ENCODE peak calls at places on chromosomes 5 and 9, in nine cellular contexts. M, H, U, C, S, E, N, L and B are unnamed samples.

GRCh38 chr9:35748239-35748857 is 680 bp downstream of the GBA2 start:
- DNase-seq in L (no peak), C (no peak), H (no peak), N (no peak), M (no peak), E (no peak), U (no peak), S (no peak), B (no peak)

GRCh38 chr5:37557734-37558293 is 178.7 kb downstream of the WDR70 start:
- DNase-seq in L (no peak), N (no peak), H (no peak), C (no peak), S (no peak), E (no peak), M (no peak), U (no peak), B (no peak)

GRCh38 chr9:87428659-87429058 is 69.0 kb upstream of the DAPK1 start:
- DNase-seq in L (no peak), S (no peak), U (no peak), C (no peak), H (no peak), M (no peak), N (no peak), E (peak; percentile 75), B (peak; percentile 73)

GRCh38 chr5:101102506-101102905 is 199.4 kb upstream of the ST8SIA4 start:
- DNase-seq in U (no peak), S (no peak), H (peak; percentile 14), L (no peak), E (no peak), C (peak; percentile 26), N (no peak), M (no peak), B (no peak)

GRCh38 chr5:169190860-169191259 is 110.1 kb downstream of the SLIT3 start:
- DNase-seq in M (no peak), E (no peak), U (no peak), C (no peak), N (no peak), H (no peak), S (no peak), L (peak; percentile 62), B (no peak)

GRCh38 chr5:119269061-119269579 is 86.7 kb upstream of the TNFAIP8 start:
- DNase-seq in E (peak; percentile 65), C (peak; percentile 42), N (no peak), S (no peak), M (no peak), L (no peak), U (peak; percentile 15), H (peak; percentile 63), B (peak; percentile 47)

GRCh38 chr9:114914139-114914538 is 16.3 kb downstream of the TNFSF8 start:
- DNase-seq in C (no peak), M (no peak), U (no peak), E (no peak), S (no peak), H (peak; percentile 43), L (peak; percentile 29), N (no peak), B (no peak)

GRCh38 chr5:125411163-125412050 is 665.0 kb upstream of the ZNF608 start:
- DNase-seq in M (peak; percentile 32), C (peak; percentile 29), N (peak; percentile 17), H (peak; percentile 52), U (peak; percentile 71), S (peak; percentile 24), L (peak; percentile 75), E (peak; percentile 44), B (no peak)

GRCh38 chr5:172630961-172631360 is 10.1 kb upstream of the NEURL1B start:
- DNase-seq in S (no peak), C (no peak), U (no peak), H (no peak), N (no peak), E (peak; percentile 18), M (no peak), L (no peak), B (no peak)

GRCh38 chr5:174229068-174229467 is 183.6 kb downstream of the NSG2 start:
- DNase-seq in E (no peak), N (no peak), C (no peak), L (no peak), M (no peak), U (no peak), H (no peak), S (no peak), B (no peak)

GRCh38 chr5:112338681-112339337 is 80.3 kb downstream of the EPB41L4A start:
- DNase-seq in H (peak; percentile 86), L (peak; percentile 90), U (peak; percentile 11), E (peak; percentile 18), N (no peak), S (no peak), C (peak; percentile 31), M (no peak), B (peak; percentile 81)

GRCh38 chr5:99083197-99083596 is 154.4 kb upstream of the CHD1 start:
- DNase-seq in E (no peak), U (no peak), L (no peak), H (no peak), M (no peak), N (no peak), C (no peak), S (no peak), B (no peak)

GRCh38 chr5:39197556-39197955 is 21.8 kb downstream of the FYB1 start:
- DNase-seq in M (no peak), H (no peak), L (no peak), N (no peak), S (no peak), U (no peak), E (no peak), C (no peak), B (no peak)